ENCODE peak calls at places on chromosomes 11 and 22, in seven cellular contexts. F is right atrium auricular region, P is foreskin fibroblast, I is prostate gland, W is fibroblast of mammary gland, Z is A549, M is IMR-90. D is an unnamed sample.

GRCh38 chr11:120564573-120565301 is 53.2 kb downstream of the GRIK4 start:
- DNase-seq in M (peak), Z (no peak), W (peak), P (peak), I (no peak), F (peak), D (no peak)

GRCh38 chr22:49571326-49571725 is 256.3 kb downstream of the BRD1 start:
- DNase-seq in M (no peak), W (no peak), Z (no peak), P (no peak), F (no peak), I (no peak), D (no peak)

GRCh38 chr11:36684840-36685800 is 87.1 kb upstream of the RAG2 start:
- DNase-seq in I (no peak), M (no peak), W (no peak), F (no peak), P (no peak), Z (no peak), D (no peak)

GRCh38 chr11:104609297-104609696 is 289.0 kb downstream of the CASP12 start:
- DNase-seq in M (peak), Z (peak), W (peak), I (peak), F (no peak), P (peak), D (no peak)

GRCh38 chr11:11267312-11267711 is 85.7 kb downstream of the CSNK2A3 start:
- DNase-seq in F (no peak), W (no peak), P (no peak), Z (no peak), M (no peak), I (no peak), D (no peak)

GRCh38 chr11:100574894-100575769 is 112.0 kb upstream of the ARHGAP42 start:
- DNase-seq in P (peak), W (peak), F (no peak), Z (peak), M (peak), I (no peak), D (no peak)

GRCh38 chr11:27582686-27583085 is 76.1 kb upstream of the LIN7C start:
- DNase-seq in F (no peak), W (no peak), Z (no peak), P (no peak), I (no peak), M (no peak), D (no peak)

GRCh38 chr11:43969543-43969942 is 27.1 kb downstream of the C11orf96 start:
- DNase-seq in I (no peak), F (peak), Z (no peak), W (peak), M (no peak), P (peak), D (no peak)

GRCh38 chr22:45504703-45505341 is 2.1 kb downstream of the FBLN1 start:
- DNase-seq in Z (no peak), W (no peak), P (peak), F (no peak), M (peak), I (no peak), D (no peak)

GRCh38 chr11:8927233-8927632 is 5.5 kb downstream of the C11orf16 start:
- DNase-seq in M (no peak), I (no peak), P (no peak), F (no peak), W (no peak), Z (no peak), D (no peak)

GRCh38 chr11:74937696-74938475 is 11.0 kb downstream of the XRRA1 start:
- DNase-seq in M (peak), Z (no peak), F (no peak), P (peak), W (peak), I (no peak), D (no peak)

GRCh38 chr11:16986434-16987204 is 27.6 kb downstream of the PLEKHA7 start:
- DNase-seq in P (no peak), M (no peak), Z (no peak), F (no peak), I (peak), W (no peak), D (no peak)

GRCh38 chr11:85627332-85627997 is at the start of gene DLG2:
- DNase-seq in M (peak), P (peak), W (peak), Z (no peak), F (no peak), I (peak), D (no peak)

GRCh38 chr11:16086229-16086628 is 270.1 kb downstream of the SOX6 start:
- DNase-seq in P (peak), I (no peak), M (no peak), F (no peak), Z (no peak), W (no peak), D (no peak)

GRCh38 chr11:117915219-117915618 is 14.0 kb downstream of the TMPRSS13 start:
- DNase-seq in F (no peak), Z (no peak), M (no peak), P (no peak), I (no peak), W (no peak), D (peak)

GRCh38 chr11:8288166-8288772 is 24.6 kb upstream of the LMO1 start:
- DNase-seq in M (no peak), I (no peak), Z (no peak), P (no peak), W (no peak), F (peak), D (no peak)

GRCh38 chr11:121463689-121464335 is 11.0 kb upstream of the SORL1-AS1 start:
- DNase-seq in W (no peak), F (no peak), P (no peak), M (no peak), I (no peak), Z (no peak), D (no peak)

GRCh38 chr11:123357353-123357989 is 72.6 kb upstream of the GRAMD1B start:
- DNase-seq in Z (no peak), I (no peak), M (no peak), P (no peak), W (no peak), F (no peak), D (no peak)

GRCh38 chr22:30435674-30436126 is 10.1 kb downstream of the MTFP1 start:
- DNase-seq in F (no peak), M (no peak), W (no peak), I (no peak), P (no peak), Z (no peak), D (no peak)

GRCh38 chr11:46119352-46120216 is 1.7 kb downstream of the PHF21A start:
- DNase-seq in Z (peak), P (peak), M (peak), F (no peak), W (peak), I (peak), D (no peak)

GRCh38 chr22:23268877-23269276 is 88.6 kb downstream of the BCR start:
- DNase-seq in F (no peak), Z (no peak), P (no peak), I (no peak), W (no peak), M (no peak), D (no peak)

GRCh38 chr11:13534358-13534757 is 38.6 kb upstream of the PTH start:
- DNase-seq in F (no peak), Z (no peak), W (no peak), P (no peak), I (no peak), M (no peak), D (no peak)

GRCh38 chr11:62665630-62666258 is 632 bp downstream of the CSKMT start:
- DNase-seq in Z (peak), P (peak), F (peak), W (peak), I (peak), M (peak), D (no peak)

GRCh38 chr22:44293034-44293433 is 19.7 kb downstream of the SHISAL1 start:
- DNase-seq in I (no peak), M (no peak), Z (no peak), P (no peak), F (no peak), W (no peak), D (no peak)

GRCh38 chr22:44289429-44290171 is 23.2 kb downstream of the SHISAL1 start:
- DNase-seq in Z (no peak), M (peak), P (peak), W (peak), I (no peak), F (no peak), D (no peak)

GRCh38 chr22:44292521-44292920 is 20.2 kb downstream of the SHISAL1 start:
- DNase-seq in I (no peak), W (no peak), F (no peak), Z (no peak), P (no peak), M (no peak), D (no peak)

GRCh38 chr22:44292007-44292370 is 20.8 kb downstream of the SHISAL1 start:
- DNase-seq in I (no peak), M (no peak), W (no peak), P (no peak), F (no peak), Z (no peak), D (no peak)

DNA sequence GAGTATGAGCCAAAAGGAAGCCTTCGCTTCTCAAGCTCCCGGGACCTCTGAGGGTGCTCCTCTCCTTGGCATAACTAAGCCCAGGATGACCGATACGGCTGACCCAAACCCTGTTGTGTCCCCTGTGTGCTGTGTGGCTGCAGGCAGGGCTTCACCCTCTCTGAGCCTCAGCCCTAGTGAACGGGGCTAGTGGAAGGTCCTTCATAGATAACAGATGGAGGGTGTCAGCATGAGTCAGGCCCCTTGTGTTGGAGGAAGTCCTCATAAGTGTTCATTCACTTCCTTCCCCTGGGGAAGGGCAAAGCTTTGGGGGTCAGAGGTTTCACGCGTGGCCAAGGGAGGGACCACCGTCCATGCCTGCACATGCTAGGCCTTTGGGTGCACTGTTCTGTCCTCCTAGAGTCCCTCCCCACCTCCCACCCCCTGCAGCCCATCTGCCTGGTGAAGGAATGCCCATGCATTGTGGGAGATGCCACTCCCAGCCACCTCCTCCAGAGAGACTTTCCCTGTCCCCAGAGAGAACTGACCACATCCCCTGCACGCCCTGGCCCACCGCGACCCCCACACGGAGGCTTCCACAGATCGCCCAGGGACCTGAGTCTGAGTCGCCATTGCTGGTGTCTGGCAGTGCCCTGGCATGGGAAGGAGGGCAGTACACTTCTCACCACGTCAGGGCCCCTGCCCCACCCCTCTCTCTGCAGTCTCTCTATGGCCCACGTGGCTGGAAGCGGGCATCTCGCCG is 21.3 kb downstream of the SHISAL1 start:
- DNase-seq in Z (no peak), F (no peak), I (no peak), P (peak), W (peak), M (peak), D (no peak)
- TF ChIP-seq CTCF in Z (no peak), F (no peak), I (no peak), P (no peak), W (no peak), M (no peak), D (no peak)

DNA sequence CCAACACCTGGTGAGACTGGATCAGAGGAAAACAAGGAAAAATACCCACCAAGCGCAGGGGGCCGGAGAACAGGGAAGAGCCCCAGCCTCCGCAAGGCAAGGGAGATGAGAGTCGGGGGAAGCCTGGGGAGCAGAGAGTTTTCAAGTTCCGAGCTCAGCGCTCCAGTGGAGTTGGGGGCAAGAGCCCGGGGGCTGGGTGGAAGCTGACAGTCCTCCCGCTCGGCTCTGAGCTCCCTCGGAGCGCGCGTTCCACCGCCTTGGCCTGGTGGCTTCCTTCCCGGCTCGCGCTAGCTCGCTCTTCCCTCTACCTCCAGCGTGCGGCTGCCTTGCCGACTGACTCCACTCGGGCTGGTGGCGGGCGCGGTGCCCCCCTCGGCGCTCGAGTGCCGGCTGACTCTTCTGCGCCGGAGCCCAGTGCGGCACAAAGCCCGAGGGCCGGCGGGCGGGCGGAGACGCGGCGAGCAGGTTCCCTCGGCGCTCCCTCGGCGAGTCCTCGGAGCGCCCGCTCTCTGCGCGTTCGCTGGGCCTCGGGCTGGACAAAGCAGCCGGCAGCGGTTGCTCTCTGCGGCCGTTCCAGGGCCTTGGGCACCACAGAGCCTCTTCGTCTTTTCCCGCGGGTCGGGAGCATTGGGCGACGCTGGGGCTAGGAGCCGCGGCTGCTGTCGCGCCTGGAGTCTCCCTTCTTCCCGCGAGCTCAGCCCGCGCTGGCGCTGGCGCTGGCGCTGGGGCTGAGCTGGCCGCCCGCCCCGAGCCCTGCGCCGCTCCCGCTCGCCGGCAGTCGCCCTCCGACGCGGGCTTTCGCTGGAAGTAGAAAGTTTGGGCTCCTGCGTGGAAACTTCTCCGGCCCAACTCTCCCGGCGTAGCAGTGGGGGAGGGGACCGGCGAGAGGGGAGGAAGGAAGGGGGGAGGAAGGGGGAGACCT is 1.0 kb downstream of the PAX6 start:
- DNase-seq in F (peak), M (peak), Z (peak), P (peak), W (peak), I (no peak), D (peak)
- TF ChIP-seq CTCF in F (no peak), M (no peak), Z (no peak), P (no peak), W (no peak), I (no peak), D (no peak)

DNA sequence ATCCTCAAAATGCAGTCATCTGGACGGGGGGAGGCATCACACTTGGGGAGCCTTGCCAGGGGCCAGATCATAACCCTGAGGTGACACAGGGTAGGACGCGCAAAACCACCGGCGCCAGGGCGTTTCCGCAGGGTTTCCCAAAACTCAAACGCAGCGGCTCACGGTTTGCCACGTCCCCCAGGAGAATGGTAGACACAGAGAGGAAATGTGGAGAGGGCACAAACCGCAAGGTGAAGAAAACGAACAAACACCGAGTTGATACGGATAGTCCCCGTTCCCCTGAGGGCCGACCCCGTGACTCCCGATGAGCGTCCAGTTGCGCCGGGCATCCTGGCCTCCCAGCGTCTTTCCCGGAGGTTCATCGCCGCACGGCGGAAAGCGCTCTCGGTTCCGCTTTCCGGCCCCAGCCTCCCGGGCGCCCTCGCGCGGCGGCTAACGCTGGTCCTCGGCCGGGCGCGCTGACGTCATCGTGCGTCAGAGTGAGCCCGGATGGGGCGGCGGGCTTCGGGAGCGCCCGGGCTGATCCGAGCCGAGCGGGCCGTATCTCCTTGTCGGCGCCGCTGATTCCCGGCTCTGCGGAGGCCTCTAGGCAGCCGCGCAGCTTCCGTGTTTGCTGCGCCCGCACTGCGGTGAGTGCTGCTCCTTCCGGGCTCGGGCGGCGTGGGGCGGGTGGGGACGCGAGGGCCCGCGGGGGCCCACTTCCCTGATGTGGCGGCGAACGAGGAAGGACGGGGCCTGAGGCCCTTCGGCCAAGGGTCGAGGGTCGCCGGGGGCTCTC is at the start of gene BIRC2:
- DNase-seq in W (peak), F (peak), P (peak), I (peak), M (peak), Z (peak), D (peak)
- TF ChIP-seq CTCF in W (peak), F (peak), P (peak), I (peak), M (peak), Z (peak), D (peak)

GRCh38 chr11:45079075-45079444 is 67.4 kb upstream of the PRDM11 start:
- DNase-seq in F (no peak), I (no peak), M (no peak), P (no peak), Z (no peak), W (no peak), D (peak)

GRCh38 chr11:45082744-45083543 is 63.5 kb upstream of the PRDM11 start:
- DNase-seq in P (no peak), W (no peak), M (no peak), Z (no peak), I (no peak), F (no peak), D (no peak)

GRCh38 chr11:45079567-45079942 is 66.9 kb upstream of the PRDM11 start:
- DNase-seq in Z (no peak), F (no peak), I (no peak), P (no peak), W (no peak), M (no peak), D (no peak)

GRCh38 chr11:45078236-45079074 is 68.0 kb upstream of the PRDM11 start:
- DNase-seq in W (peak), F (no peak), M (no peak), P (no peak), I (no peak), Z (no peak), D (no peak)

GRCh38 chr11:45079943-45080719 is 66.3 kb upstream of the PRDM11 start:
- DNase-seq in I (no peak), W (no peak), F (no peak), Z (no peak), P (no peak), M (no peak), D (no peak)
- TF ChIP-seq CTCF in I (no peak), W (no peak), F (no peak), Z (no peak), P (no peak), M (no peak), D (no peak)

DNA sequence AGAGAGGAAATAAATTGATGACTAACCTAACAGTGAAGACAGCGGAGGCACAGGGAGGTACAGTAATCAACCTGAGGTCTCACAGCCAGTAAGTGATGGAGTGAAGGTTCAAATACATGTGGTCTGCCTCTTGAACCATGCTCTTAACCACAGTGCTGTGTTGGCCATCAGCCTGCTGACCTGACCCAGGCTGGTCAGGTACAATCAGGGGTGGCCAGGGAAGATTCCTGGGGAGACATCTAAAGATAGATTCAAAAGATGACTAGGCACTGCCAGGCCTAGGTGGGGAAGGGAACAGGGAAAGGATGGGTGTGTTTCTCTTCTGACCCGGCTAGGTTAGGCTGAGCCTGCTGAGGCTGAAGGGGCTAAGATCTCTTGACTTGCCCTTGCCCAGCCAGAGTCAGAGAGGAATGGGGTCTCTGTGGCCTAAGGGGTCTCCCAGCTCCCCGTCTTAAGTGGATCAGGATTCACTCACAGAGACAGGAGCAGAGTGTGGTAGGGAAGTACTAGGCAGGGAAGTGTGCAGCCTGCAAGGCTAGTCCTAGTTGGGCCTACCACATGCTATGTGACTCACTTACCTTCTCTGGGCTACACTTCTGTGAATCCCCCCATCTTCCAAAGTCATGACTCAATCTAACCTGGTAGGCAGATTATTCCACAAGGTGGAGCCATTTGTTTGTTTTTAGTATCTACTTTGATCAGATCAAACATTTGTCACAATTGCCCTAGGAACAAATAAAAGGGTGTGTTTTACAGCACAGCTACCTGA is 10.4 kb upstream of the SREBF2 start:
- DNase-seq in W (peak), I (peak), F (no peak), M (peak), P (peak), Z (peak), D (no peak)
- TF ChIP-seq CTCF in W (peak), I (peak), F (peak), M (peak), P (peak), Z (peak), D (peak)

DNA sequence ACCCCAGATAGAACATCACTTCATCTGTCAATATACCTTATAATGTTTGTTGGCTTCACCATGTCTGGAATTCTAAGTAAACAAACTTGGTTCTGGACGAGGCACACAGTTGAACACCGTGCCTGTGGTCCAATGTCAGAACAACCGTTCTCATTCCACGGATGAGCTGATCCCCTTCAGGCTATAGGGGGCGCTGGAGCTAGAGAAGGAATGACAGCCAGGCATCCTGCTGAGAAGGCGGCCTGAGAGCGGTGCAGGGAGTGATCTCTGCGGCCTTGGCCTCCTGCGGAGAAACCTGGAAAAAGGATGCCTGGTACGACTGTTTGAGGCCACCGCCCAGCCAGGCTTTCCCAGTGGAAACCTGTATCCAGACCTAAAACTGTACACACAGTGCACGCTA is 48.7 kb downstream of the FDX1 start:
- DNase-seq in P (no peak), M (no peak), W (no peak), I (no peak), Z (no peak), F (no peak), D (no peak)
- TF ChIP-seq CTCF in P (no peak), M (no peak), W (peak), I (no peak), Z (no peak), F (no peak), D (no peak)

D was measured in D721Med.